ENCODE peak calls at places on chromosome 13, in five cellular contexts. H, S, D, X and E are unnamed samples.

GRCh38 chr13:96998071-96998470 is 3.8 kb upstream of the OXGR1 start:
- DNase-seq in H (no peak), S (no peak), D (no peak), X (no peak), E (no peak)

GRCh38 chr13:111370147-111370546 is 49.7 kb downstream of the TEX29 start:
- DNase-seq in H (no peak), S (no peak), D (no peak), X (no peak), E (no peak)

GRCh38 chr13:52969373-52969772 is 59.2 kb upstream of the OLFM4 start:
- DNase-seq in H (no peak), S (no peak), D (no peak), X (no peak), E (no peak)

GRCh38 chr13:108974686-108975085 is 345.3 kb downstream of the MYO16 start:
- DNase-seq in H (no peak), S (no peak), D (no peak), X (no peak), E (no peak)

GRCh38 chr13:87444135-87444534 is 227.0 kb upstream of the SLITRK5 start:
- DNase-seq in H (no peak), S (no peak), D (no peak), X (no peak), E (no peak)

GRCh38 chr13:42014119-42014518 is 34.3 kb upstream of the DGKH start:
- DNase-seq in H (no peak), S (no peak), D (no peak), X (no peak), E (no peak)

GRCh38 chr13:112348642-112349345 is 27.4 kb upstream of the SPACA7 start:
- DNase-seq in H (no peak), S (no peak), D (no peak), X (no peak), E (no peak)

GRCh38 chr13:113650731-113651148 is 7.3 kb downstream of the ATP4B start:
- DNase-seq in H (no peak), S (no peak), D (no peak), X (no peak), E (no peak)

GRCh38 chr13:25132984-25133383 is 37.0 kb downstream of the PABPC3 start:
- DNase-seq in H (no peak), S (no peak), D (no peak), X (no peak), E (no peak)

GRCh38 chr13:87656311-87656710 is 14.9 kb upstream of the SLITRK5 start:
- DNase-seq in H (no peak), S (no peak), D (no peak), X (no peak), E (peak)

GRCh38 chr13:45873491-45874360 is 22.2 kb upstream of the SIAH3 start:
- DNase-seq in H (no peak), S (no peak), D (no peak), X (peak), E (no peak)

GRCh38 chr13:102721800-102722231 is 27.0 kb upstream of the METTL21C start:
- DNase-seq in H (no peak), S (no peak), D (no peak), X (no peak), E (no peak)

GRCh38 chr13:102333320-102334181 is 68.3 kb downstream of the FGF14 start:
- DNase-seq in H (no peak), S (no peak), D (no peak), X (peak), E (no peak)

GRCh38 chr13:94617389-94618000 is 15.8 kb downstream of the GPR180 start:
- DNase-seq in H (peak), S (peak), D (peak), X (no peak), E (no peak)

GRCh38 chr13:62387642-62388041 is 972.0 kb upstream of the PCDH20 start:
- DNase-seq in H (no peak), S (peak), D (no peak), X (no peak), E (no peak)

GRCh38 chr13:79442221-79442620 is 36.2 kb upstream of the RBM26 start:
- DNase-seq in H (no peak), S (no peak), D (no peak), X (no peak), E (no peak)

GRCh38 chr13:93227280-93227905 is 786 bp downstream of the GPC6 start:
- DNase-seq in H (peak), S (peak), D (peak), X (no peak), E (no peak)

GRCh38 chr13:113768018-113768905 is 9.2 kb downstream of the TMEM255B start:
- DNase-seq in H (no peak), S (no peak), D (no peak), X (no peak), E (no peak)

GRCh38 chr13:99686944-99687382 is 185.7 kb downstream of the TM9SF2 start:
- DNase-seq in H (no peak), S (peak), D (no peak), X (peak), E (no peak)

GRCh38 chr13:107743523-107743922 is 471.8 kb downstream of the LIG4 start:
- DNase-seq in H (no peak), S (no peak), D (no peak), X (no peak), E (no peak)

GRCh38 chr13:23433171-23434153 is at the start of gene SACS:
- DNase-seq in H (peak), S (peak), D (peak), X (peak), E (peak)

GRCh38 chr13:28637714-28638355 is 21.1 kb upstream of the POMP start:
- DNase-seq in H (no peak), S (no peak), D (no peak), X (no peak), E (no peak)

GRCh38 chr13:30933334-30933681 is 852 bp downstream of the TEX26 start:
- DNase-seq in H (no peak), S (no peak), D (no peak), X (no peak), E (no peak)

GRCh38 chr13:46317120-46317519 is 69.9 kb downstream of the RUBCNL start:
- DNase-seq in H (no peak), S (no peak), D (no peak), X (no peak), E (no peak)

GRCh38 chr13:29888306-29888705 is 37.9 kb upstream of the UBL3 start:
- DNase-seq in H (no peak), S (no peak), D (no peak), X (no peak), E (no peak)

GRCh38 chr13:45932172-45932571 is 80.6 kb upstream of the SIAH3 start:
- DNase-seq in H (no peak), S (no peak), D (no peak), X (no peak), E (no peak)

GRCh38 chr13:34749046-34749445 is 193.0 kb upstream of the NBEA start:
- DNase-seq in H (no peak), S (no peak), D (no peak), X (no peak), E (no peak)

GRCh38 chr13:27338207-27338606 is 67.6 kb downstream of the RASL11A start:
- DNase-seq in H (no peak), S (no peak), D (no peak), X (no peak), E (no peak)

GRCh38 chr13:88656751-88657150 is 985.6 kb downstream of the SLITRK5 start:
- DNase-seq in H (no peak), S (no peak), D (no peak), X (no peak), E (no peak)

GRCh38 chr13:111323549-111323948 is 3.1 kb downstream of the TEX29 start:
- DNase-seq in H (no peak), S (no peak), D (no peak), X (no peak), E (no peak)

GRCh38 chr13:41458939-41459753 is 1.8 kb downstream of the RGCC start:
- DNase-seq in H (peak), S (peak), D (no peak), X (no peak), E (no peak)

GRCh38 chr13:31946091-31946770 is 85.3 kb upstream of the FRY start:
- DNase-seq in H (no peak), S (no peak), D (no peak), X (no peak), E (no peak)

GRCh38 chr13:91174886-91175501 is 172.5 kb upstream of the MIR17HG start:
- DNase-seq in H (no peak), S (no peak), D (no peak), X (no peak), E (no peak)

GRCh38 chr13:98507060-98507797 is 69.7 kb downstream of the STK24 start:
- DNase-seq in H (peak), S (peak), D (no peak), X (peak), E (peak)

GRCh38 chr13:66887088-66887487 is 343.0 kb downstream of the PCDH9 start:
- DNase-seq in H (no peak), S (no peak), D (no peak), X (no peak), E (peak)

GRCh38 chr13:66888698-66889097 is 341.4 kb downstream of the PCDH9 start:
- DNase-seq in H (no peak), S (no peak), D (no peak), X (no peak), E (no peak)

DNA sequence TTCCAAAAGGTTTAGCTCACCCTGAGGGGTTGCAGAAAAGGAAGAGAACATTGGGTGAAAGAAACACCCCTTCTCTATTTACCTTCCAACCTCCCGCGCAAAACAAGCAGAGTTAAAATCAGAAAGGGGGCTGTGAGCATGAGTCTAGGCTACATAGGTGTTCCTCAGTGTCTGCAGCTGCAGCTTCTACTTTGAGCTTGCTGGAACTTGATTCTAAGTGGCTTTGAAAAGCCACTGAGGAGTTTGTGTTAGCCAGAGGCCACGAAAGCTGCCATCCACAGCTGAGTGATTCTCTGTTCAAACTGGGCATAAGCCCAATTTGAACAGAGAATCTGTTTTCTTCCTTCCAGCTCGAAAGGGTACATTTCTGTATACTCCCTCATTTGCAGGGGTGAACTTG is 343.9 kb downstream of the PCDH9 start:
- DNase-seq in H (peak), S (no peak), D (no peak), X (no peak), E (no peak)
- H3K4me3 ChIP-seq in H (no peak), S (no peak), D (no peak), X (no peak), E (no peak)

GRCh38 chr13:110305001-110305400 is 2.0 kb downstream of the COL4A1 start:
- DNase-seq in H (no peak), S (no peak), D (no peak), X (no peak), E (no peak)
- H3K4me3 ChIP-seq in H (no peak), S (peak), D (no peak), X (no peak), E (peak)

DNA sequence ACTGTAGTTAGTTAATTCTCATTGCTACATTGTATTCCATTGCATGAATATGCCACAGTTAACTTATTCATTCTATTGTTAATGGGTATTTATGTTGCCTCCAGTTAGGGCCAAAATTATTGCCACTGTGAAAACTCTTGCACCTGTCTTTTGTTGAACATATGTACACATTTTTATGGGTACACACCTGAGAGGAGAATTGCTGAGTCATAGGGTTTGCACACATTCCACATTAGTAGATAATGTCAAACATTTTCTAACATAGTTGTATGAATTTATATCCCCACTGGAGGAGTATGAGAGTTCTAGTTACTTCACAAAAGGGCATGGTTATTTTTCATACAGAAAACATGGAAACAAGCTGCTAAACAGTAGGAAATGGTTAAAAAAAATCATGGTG is 338.4 kb downstream of the FOXO1 start:
- DNase-seq in H (no peak), S (no peak), D (no peak), X (no peak), E (no peak)
- H3K4me3 ChIP-seq in H (no peak), S (no peak), D (no peak), X (no peak), E (no peak)

DNA sequence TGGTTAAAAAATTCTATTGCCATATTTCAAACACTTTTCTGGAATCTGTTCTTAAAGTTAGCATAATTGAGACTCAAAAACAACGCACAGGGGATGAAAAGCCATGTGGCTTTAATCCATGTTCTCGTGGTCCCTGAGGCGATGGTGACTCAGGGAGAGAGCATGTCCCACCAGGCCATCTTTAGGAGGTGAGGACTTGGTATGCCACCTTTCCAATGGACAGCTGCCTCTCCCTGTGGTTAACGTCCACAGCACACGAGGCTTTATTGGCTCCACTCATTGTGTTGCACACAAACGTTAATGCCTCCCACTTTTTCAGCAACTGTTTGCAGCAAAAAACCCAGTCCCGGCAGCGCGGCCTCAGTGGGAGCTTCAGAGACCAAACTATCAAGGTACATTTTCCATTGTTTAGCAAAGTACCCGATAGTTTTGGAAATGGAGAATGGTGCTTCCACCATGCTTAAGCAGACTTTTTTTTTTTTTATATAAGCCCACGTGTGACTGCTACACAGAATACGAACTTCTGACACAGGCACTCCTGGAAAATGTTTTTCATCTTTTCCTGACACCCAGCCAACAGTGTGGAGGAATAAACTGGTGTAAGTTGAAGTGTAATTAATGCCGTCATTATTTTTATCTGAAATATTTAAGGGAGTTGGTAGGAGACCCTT is 51.2 kb downstream of the EFNB2 start:
- DNase-seq in H (no peak), S (no peak), D (no peak), X (no peak), E (no peak)
- H3K4me3 ChIP-seq in H (no peak), S (no peak), D (no peak), X (no peak), E (no peak)

DNA sequence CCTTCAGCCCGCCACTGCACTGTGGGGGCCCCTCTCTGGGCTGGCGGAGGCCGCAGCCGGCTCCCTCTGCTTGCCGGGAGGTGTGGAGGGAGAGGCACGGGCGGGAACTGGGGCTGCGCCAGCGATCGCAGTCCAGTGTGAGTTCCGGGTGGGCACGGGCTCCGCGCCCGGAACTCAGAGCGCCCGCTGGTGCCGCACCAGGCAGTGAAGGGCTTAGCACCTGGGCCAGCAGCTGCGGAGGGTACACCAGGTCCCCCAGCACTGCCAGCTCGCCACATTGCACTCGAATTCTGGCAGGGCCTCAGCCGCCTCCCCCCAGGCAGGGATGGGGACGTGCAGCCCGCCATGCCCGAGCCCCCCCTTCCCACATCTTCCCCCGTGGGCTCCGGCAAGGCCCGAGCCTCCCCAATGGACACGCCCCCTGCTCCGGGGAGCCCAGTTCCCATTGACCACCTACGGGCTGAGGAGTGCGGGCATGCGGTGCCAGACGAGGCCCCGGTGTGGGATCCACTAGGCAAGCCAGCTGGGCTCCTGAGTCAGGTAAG is 135.9 kb upstream of the RFC3 start:
- DNase-seq in H (no peak), S (no peak), D (no peak), X (no peak), E (no peak)
- H3K4me3 ChIP-seq in H (no peak), S (no peak), D (no peak), X (no peak), E (no peak)

GRCh38 chr13:36776175-36776574 is 42.8 kb upstream of the RFXAP start:
- DNase-seq in H (no peak), S (no peak), D (no peak), X (no peak), E (no peak)
- H3K4me3 ChIP-seq in H (no peak), S (no peak), D (no peak), X (no peak), E (no peak)

DNA sequence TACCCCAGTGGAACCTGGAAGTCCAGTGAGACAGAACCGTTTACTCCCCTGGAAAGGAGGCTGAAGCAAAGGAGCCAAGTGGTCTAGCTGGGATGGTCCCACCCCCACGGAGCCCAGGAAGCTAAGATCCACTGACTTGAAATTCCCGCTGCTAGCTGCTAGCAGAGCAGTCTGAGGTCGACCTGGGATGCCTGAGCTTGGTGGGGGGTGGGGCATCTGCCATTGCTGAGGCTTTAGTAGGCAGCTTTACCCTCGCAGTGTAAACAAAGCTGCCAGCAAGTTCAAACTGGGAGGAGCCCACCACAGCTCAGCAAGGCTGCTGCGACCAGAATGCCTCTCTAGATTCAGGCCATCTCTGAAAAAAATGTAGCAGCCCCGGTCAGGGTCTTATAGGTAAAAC is 437.0 kb downstream of the SUCLA2 start:
- DNase-seq in H (no peak), S (no peak), D (peak), X (peak), E (no peak)
- H3K4me3 ChIP-seq in H (no peak), S (no peak), D (no peak), X (no peak), E (no peak)

GRCh38 chr13:110305949-110306339 is 1.0 kb downstream of the COL4A1 start:
- DNase-seq in H (no peak), S (no peak), D (no peak), X (no peak), E (no peak)
- H3K4me3 ChIP-seq in H (peak), S (peak), D (peak), X (peak), E (peak)